ENCODE peak calls at places on chromosomes 12 and 14, in four cellular contexts. C is activated CD4-positive, alpha-beta T cell treated with anti-CD3 and anti-CD28 coated beads, Interleukin-2, amount 50 U/mL, for 1 hour; A is Peyer's patch; V is glutamatergic neuron. N is an unnamed sample.

GRCh38 chr14:65867333-65867732 is 454.8 kb downstream of the FUT8 start:
- DNase-seq in C (no peak), A (no peak), V (no peak), N (no peak)

GRCh38 chr12:10641735-10642500 is 28.5 kb upstream of the MAGOHB start:
- DNase-seq in C (no peak), A (peak), V (no peak), N (no peak)

GRCh38 chr14:78254911-78255431 is 84.8 kb downstream of the NRXN3 start:
- DNase-seq in C (no peak), A (no peak), V (no peak), N (no peak)

GRCh38 chr12:27965966-27966365 is 6.6 kb downstream of the PTHLH start:
- DNase-seq in C (no peak), A (no peak), V (no peak), N (no peak)

GRCh38 chr12:5556033-5556614 is 124.2 kb downstream of the NTF3 start:
- DNase-seq in C (no peak), A (peak), V (peak), N (no peak)

GRCh38 chr12:22082190-22082701 is 36.2 kb downstream of the CMAS start:
- DNase-seq in C (no peak), A (no peak), V (no peak), N (no peak)

GRCh38 chr14:95503365-95504134 is 12.9 kb downstream of the SYNE3 start:
- DNase-seq in C (no peak), A (no peak), V (no peak), N (no peak)

GRCh38 chr14:89921346-89921745 is 33.2 kb downstream of the EFCAB11 start:
- DNase-seq in C (no peak), A (no peak), V (no peak), N (no peak)

GRCh38 chr14:65495196-65495595 is 82.7 kb downstream of the FUT8 start:
- DNase-seq in C (no peak), A (no peak), V (no peak), N (no peak)

GRCh38 chr12:27382126-27382795 is 49.6 kb downstream of the BMAL2 start:
- DNase-seq in C (no peak), A (no peak), V (no peak), N (no peak)

GRCh38 chr12:80162177-80162576 is 62.8 kb downstream of the OTOGL start:
- DNase-seq in C (no peak), A (no peak), V (no peak), N (no peak)

GRCh38 chr12:130493951-130494350 is 156.3 kb downstream of the PIWIL1 start:
- DNase-seq in C (no peak), A (no peak), V (no peak), N (no peak)

GRCh38 chr12:98421336-98421735 is 94.1 kb upstream of the TMPO start:
- DNase-seq in C (no peak), A (no peak), V (no peak), N (no peak)

GRCh38 chr14:23399136-23399535 is 8.9 kb downstream of the MYH6 start:
- DNase-seq in C (no peak), A (no peak), V (no peak), N (no peak)

GRCh38 chr14:69039287-69039628 is 60.2 kb upstream of the ACTN1 start:
- DNase-seq in C (no peak), A (no peak), V (no peak), N (no peak)

GRCh38 chr12:54025507-54026393 is 2.5 kb upstream of the HOXC6 start:
- DNase-seq in C (no peak), A (no peak), V (no peak), N (no peak)

GRCh38 chr14:81187832-81188522 is 32.8 kb downstream of the GTF2A1 start:
- DNase-seq in C (no peak), A (no peak), V (no peak), N (no peak)

GRCh38 chr12:127170271-127171180 is 1096.4 kb upstream of the TMEM132C start:
- DNase-seq in C (no peak), A (no peak), V (no peak), N (no peak)

GRCh38 chr12:108782971-108783370 is 51.7 kb upstream of the CORO1C start:
- DNase-seq in C (no peak), A (no peak), V (no peak), N (no peak)

GRCh38 chr14:64725360-64725815 is 21.2 kb downstream of the PLEKHG3 start:
- DNase-seq in C (no peak), A (no peak), V (peak), N (no peak)

GRCh38 chr14:106174206-106174605 is 647.8 kb downstream of the TMEM121 start:
- DNase-seq in C (peak), A (peak), V (no peak), N (no peak)

GRCh38 chr12:52715416-52715815 is 12.1 kb upstream of the KRT77 start:
- DNase-seq in C (no peak), A (no peak), V (no peak), N (no peak)

GRCh38 chr12:12436831-12437345 is 80.0 kb downstream of the BORCS5 start:
- DNase-seq in C (no peak), A (no peak), V (no peak), N (no peak)

GRCh38 chr12:12881495-12881894 is 9.9 kb upstream of the GPRC5A start:
- DNase-seq in C (no peak), A (no peak), V (no peak), N (no peak)

GRCh38 chr14:50928002-50928635 is 16.2 kb downstream of the PYGL start:
- DNase-seq in C (no peak), A (no peak), V (no peak), N (no peak)

GRCh38 chr12:5184159-5184558 is 140.5 kb downstream of the KCNA5 start:
- DNase-seq in C (no peak), A (no peak), V (no peak), N (no peak)

GRCh38 chr14:45051180-45051579 is 32.7 kb upstream of the PRPF39 start:
- DNase-seq in C (no peak), A (no peak), V (no peak), N (no peak)

GRCh38 chr12:93229494-93230310 is 148.0 kb upstream of the NUDT4 start:
- DNase-seq in C (no peak), A (no peak), V (no peak), N (no peak)

GRCh38 chr12:34292736-34293625 is 270.7 kb downstream of the ALG10 start:
- DNase-seq in C (no peak), A (peak), V (peak), N (no peak)